ENCODE peak calls at places on chromosome 18, in eight cellular contexts. One of them, this sample, is unnamed.

GRCh38 chr18:59617468-59617932 is 79.7 kb downstream of the CCBE1 start:
- DNase-seq in activated gamma-delta T cell: no peak
- DNase-seq in cardiac muscle cell: peak
- DNase-seq in SK-N-MC: no peak
- DNase-seq in HT-29: no peak
- DNase-seq in foreskin fibroblast: peak
- DNase-seq in activated T-cell treated with anti-CD3 and anti-CD28 coated beads, Interleukin-2, amount 50 U/mL, for 72 hours: no peak
- DNase-seq in SK-MEL-5: no peak
- DNase-seq in this sample: no peak

GRCh38 chr18:49276680-49277079 is 183.8 kb downstream of the DYM start:
- DNase-seq in HT-29: no peak
- DNase-seq in SK-MEL-5: no peak
- DNase-seq in activated T-cell treated with anti-CD3 and anti-CD28 coated beads, Interleukin-2, amount 50 U/mL, for 72 hours: no peak
- DNase-seq in SK-N-MC: no peak
- DNase-seq in cardiac muscle cell: peak
- DNase-seq in activated gamma-delta T cell: no peak
- DNase-seq in foreskin fibroblast: no peak
- DNase-seq in this sample: no peak

GRCh38 chr18:8121942-8122480 is 487.2 kb upstream of the RAB12 start:
- DNase-seq in cardiac muscle cell: peak
- DNase-seq in activated gamma-delta T cell: no peak
- DNase-seq in activated T-cell treated with anti-CD3 and anti-CD28 coated beads, Interleukin-2, amount 50 U/mL, for 72 hours: no peak
- DNase-seq in HT-29: no peak
- DNase-seq in SK-MEL-5: no peak
- DNase-seq in foreskin fibroblast: peak
- DNase-seq in SK-N-MC: no peak
- DNase-seq in this sample: no peak

GRCh38 chr18:39675358-39675757 is 2109.8 kb upstream of the CELF4 start:
- DNase-seq in cardiac muscle cell: peak
- DNase-seq in activated gamma-delta T cell: no peak
- DNase-seq in HT-29: no peak
- DNase-seq in foreskin fibroblast: peak
- DNase-seq in activated T-cell treated with anti-CD3 and anti-CD28 coated beads, Interleukin-2, amount 50 U/mL, for 72 hours: no peak
- DNase-seq in SK-N-MC: no peak
- DNase-seq in SK-MEL-5: no peak
- DNase-seq in this sample: no peak

GRCh38 chr18:7575465-7576026 is 8.4 kb downstream of the PTPRM start:
- DNase-seq in activated gamma-delta T cell: no peak
- DNase-seq in SK-MEL-5: no peak
- DNase-seq in cardiac muscle cell: peak
- DNase-seq in SK-N-MC: no peak
- DNase-seq in activated T-cell treated with anti-CD3 and anti-CD28 coated beads, Interleukin-2, amount 50 U/mL, for 72 hours: no peak
- DNase-seq in foreskin fibroblast: peak
- DNase-seq in HT-29: no peak
- DNase-seq in this sample: no peak

GRCh38 chr18:50986360-50987087 is 18.7 kb downstream of the ELAC1 start:
- DNase-seq in activated T-cell treated with anti-CD3 and anti-CD28 coated beads, Interleukin-2, amount 50 U/mL, for 72 hours: no peak
- DNase-seq in SK-MEL-5: no peak
- DNase-seq in cardiac muscle cell: no peak
- DNase-seq in foreskin fibroblast: peak
- DNase-seq in SK-N-MC: no peak
- DNase-seq in HT-29: no peak
- DNase-seq in activated gamma-delta T cell: no peak
- DNase-seq in this sample: no peak

GRCh38 chr18:25251127-25251526 is 100.8 kb downstream of the ZNF521 start:
- DNase-seq in HT-29: no peak
- DNase-seq in activated gamma-delta T cell: no peak
- DNase-seq in foreskin fibroblast: peak
- DNase-seq in cardiac muscle cell: no peak
- DNase-seq in activated T-cell treated with anti-CD3 and anti-CD28 coated beads, Interleukin-2, amount 50 U/mL, for 72 hours: no peak
- DNase-seq in SK-N-MC: no peak
- DNase-seq in SK-MEL-5: no peak
- DNase-seq in this sample: no peak

GRCh38 chr18:56709463-56709862 is 58.3 kb downstream of the WDR7 start:
- DNase-seq in activated T-cell treated with anti-CD3 and anti-CD28 coated beads, Interleukin-2, amount 50 U/mL, for 72 hours: peak
- DNase-seq in cardiac muscle cell: peak
- DNase-seq in SK-MEL-5: peak
- DNase-seq in activated gamma-delta T cell: no peak
- DNase-seq in SK-N-MC: no peak
- DNase-seq in HT-29: peak
- DNase-seq in foreskin fibroblast: peak
- DNase-seq in this sample: peak

GRCh38 chr18:78742346-78742745 is 237.3 kb upstream of the SALL3 start:
- DNase-seq in foreskin fibroblast: no peak
- DNase-seq in cardiac muscle cell: no peak
- DNase-seq in SK-N-MC: no peak
- DNase-seq in activated gamma-delta T cell: no peak
- DNase-seq in SK-MEL-5: no peak
- DNase-seq in HT-29: no peak
- DNase-seq in activated T-cell treated with anti-CD3 and anti-CD28 coated beads, Interleukin-2, amount 50 U/mL, for 72 hours: no peak
- DNase-seq in this sample: no peak

GRCh38 chr18:56068030-56068671 is 480.2 kb upstream of the TCF4 start:
- DNase-seq in SK-N-MC: no peak
- DNase-seq in HT-29: no peak
- DNase-seq in cardiac muscle cell: peak
- DNase-seq in SK-MEL-5: no peak
- DNase-seq in activated gamma-delta T cell: no peak
- DNase-seq in foreskin fibroblast: peak
- DNase-seq in activated T-cell treated with anti-CD3 and anti-CD28 coated beads, Interleukin-2, amount 50 U/mL, for 72 hours: no peak
- DNase-seq in this sample: peak

GRCh38 chr18:5738561-5738960 is 156.8 kb downstream of the TMEM200C start:
- DNase-seq in HT-29: no peak
- DNase-seq in activated gamma-delta T cell: no peak
- DNase-seq in SK-N-MC: no peak
- DNase-seq in SK-MEL-5: no peak
- DNase-seq in foreskin fibroblast: no peak
- DNase-seq in activated T-cell treated with anti-CD3 and anti-CD28 coated beads, Interleukin-2, amount 50 U/mL, for 72 hours: no peak
- DNase-seq in cardiac muscle cell: no peak
- DNase-seq in this sample: no peak

GRCh38 chr18:62030091-62030985 is 137.5 kb upstream of the RNF152 start:
- DNase-seq in SK-N-MC: peak
- DNase-seq in SK-MEL-5: peak
- DNase-seq in HT-29: no peak
- DNase-seq in activated gamma-delta T cell: no peak
- DNase-seq in activated T-cell treated with anti-CD3 and anti-CD28 coated beads, Interleukin-2, amount 50 U/mL, for 72 hours: no peak
- DNase-seq in cardiac muscle cell: peak
- DNase-seq in foreskin fibroblast: peak
- DNase-seq in this sample: no peak

GRCh38 chr18:12287131-12287681 is 20.8 kb upstream of the TUBB6 start:
- DNase-seq in activated T-cell treated with anti-CD3 and anti-CD28 coated beads, Interleukin-2, amount 50 U/mL, for 72 hours: no peak
- DNase-seq in HT-29: peak
- DNase-seq in cardiac muscle cell: no peak
- DNase-seq in foreskin fibroblast: no peak
- DNase-seq in SK-N-MC: no peak
- DNase-seq in activated gamma-delta T cell: no peak
- DNase-seq in SK-MEL-5: no peak
- DNase-seq in this sample: no peak

GRCh38 chr18:28961669-28962228 is 784.8 kb upstream of the CDH2 start:
- DNase-seq in foreskin fibroblast: peak
- DNase-seq in HT-29: peak
- DNase-seq in cardiac muscle cell: peak
- DNase-seq in activated gamma-delta T cell: no peak
- DNase-seq in SK-MEL-5: peak
- DNase-seq in activated T-cell treated with anti-CD3 and anti-CD28 coated beads, Interleukin-2, amount 50 U/mL, for 72 hours: no peak
- DNase-seq in SK-N-MC: no peak
- DNase-seq in this sample: no peak

GRCh38 chr18:34595673-34596072 is 114.4 kb upstream of the DTNA start:
- DNase-seq in activated T-cell treated with anti-CD3 and anti-CD28 coated beads, Interleukin-2, amount 50 U/mL, for 72 hours: no peak
- DNase-seq in cardiac muscle cell: peak
- DNase-seq in HT-29: peak
- DNase-seq in activated gamma-delta T cell: no peak
- DNase-seq in foreskin fibroblast: peak
- DNase-seq in SK-MEL-5: peak
- DNase-seq in SK-N-MC: no peak
- DNase-seq in this sample: no peak

GRCh38 chr18:58604301-58604700 is 24.6 kb downstream of the ALPK2 start:
- DNase-seq in SK-MEL-5: no peak
- DNase-seq in foreskin fibroblast: no peak
- DNase-seq in HT-29: no peak
- DNase-seq in SK-N-MC: no peak
- DNase-seq in activated gamma-delta T cell: no peak
- DNase-seq in activated T-cell treated with anti-CD3 and anti-CD28 coated beads, Interleukin-2, amount 50 U/mL, for 72 hours: no peak
- DNase-seq in cardiac muscle cell: no peak
- DNase-seq in this sample: no peak

GRCh38 chr18:21448301-21448700 is 152.2 kb downstream of the ESCO1 start:
- DNase-seq in HT-29: no peak
- DNase-seq in SK-MEL-5: no peak
- DNase-seq in activated gamma-delta T cell: no peak
- DNase-seq in cardiac muscle cell: no peak
- DNase-seq in SK-N-MC: no peak
- DNase-seq in activated T-cell treated with anti-CD3 and anti-CD28 coated beads, Interleukin-2, amount 50 U/mL, for 72 hours: no peak
- DNase-seq in foreskin fibroblast: no peak
- DNase-seq in this sample: no peak

GRCh38 chr18:12048827-12049175 is 44.8 kb upstream of the ANKRD62 start:
- DNase-seq in foreskin fibroblast: peak
- DNase-seq in cardiac muscle cell: peak
- DNase-seq in HT-29: no peak
- DNase-seq in SK-MEL-5: peak
- DNase-seq in activated T-cell treated with anti-CD3 and anti-CD28 coated beads, Interleukin-2, amount 50 U/mL, for 72 hours: no peak
- DNase-seq in activated gamma-delta T cell: no peak
- DNase-seq in SK-N-MC: no peak
- DNase-seq in this sample: no peak

GRCh38 chr18:8857806-8858205 is 152.4 kb downstream of the MTCL1 start:
- DNase-seq in foreskin fibroblast: peak
- DNase-seq in cardiac muscle cell: no peak
- DNase-seq in HT-29: no peak
- DNase-seq in SK-MEL-5: no peak
- DNase-seq in SK-N-MC: no peak
- DNase-seq in activated gamma-delta T cell: no peak
- DNase-seq in activated T-cell treated with anti-CD3 and anti-CD28 coated beads, Interleukin-2, amount 50 U/mL, for 72 hours: no peak
- DNase-seq in this sample: no peak